ENCODE peak calls at places on chromosome 20, in five cellular contexts. F is CD8-positive, alpha-beta T cell; U is right cardiac atrium; A is lower lobe of right lung; V is sigmoid colon. G is an unnamed sample. For H3K4me1 and H3K27me3, the result is how much of the 10 kb centered on the place peaks cover.

GRCh38 chr20:52294106-52294628 is 102.6 kb upstream of the ZFP64 start:
- DNase-seq in F (no peak), U (no peak), A (no peak), V (no peak), G (no peak)

GRCh38 chr20:38791291-38791690 is 14.2 kb upstream of the PPP1R16B start:
- DNase-seq in F (no peak), U (no peak), A (no peak), V (no peak), G (no peak)

GRCh38 chr20:51083447-51083846 is 60.5 kb upstream of the KCNG1 start:
- DNase-seq in F (no peak), U (no peak), A (no peak), V (no peak), G (no peak)

GRCh38 chr20:63377256-63378114 is 16.3 kb upstream of the CHRNA4 start:
- DNase-seq in F (no peak), U (peak), A (no peak), V (no peak), G (no peak)

GRCh38 chr20:57409316-57409671 is 18.1 kb downstream of the RBM38 start:
- DNase-seq in F (no peak), U (peak), A (no peak), V (no peak), G (no peak)

GRCh38 chr20:25499855-25500434 is 85.4 kb downstream of the NINL start:
- DNase-seq in F (no peak), U (no peak), A (no peak), V (no peak), G (no peak)

GRCh38 chr20:24497851-24498250 is 28.4 kb downstream of the SYNDIG1 start:
- DNase-seq in F (no peak), U (no peak), A (no peak), V (peak), G (no peak)

GRCh38 chr20:6637160-6637579 is 130.3 kb upstream of the BMP2 start:
- DNase-seq in F (no peak), U (no peak), A (no peak), V (no peak), G (no peak)

GRCh38 chr20:51542033-51542893 is at the start of gene NFATC2:
- DNase-seq in F (peak), U (peak), A (peak), V (no peak), G (peak)

GRCh38 chr20:62119591-62120364 is 2.5 kb upstream of the LSM14B start:
- DNase-seq in F (no peak), U (peak), A (peak), V (no peak), G (no peak)

GRCh38 chr20:956330-956951 is 40.3 kb upstream of the ANGPT4 start:
- DNase-seq in F (peak), U (peak), A (peak), V (peak), G (peak)

GRCh38 chr20:12054556-12054955 is 136.9 kb downstream of the BTBD3 start:
- DNase-seq in F (no peak), U (no peak), A (no peak), V (no peak), G (no peak)

GRCh38 chr20:52104546-52105044 is 87.0 kb downstream of the ZFP64 start:
- DNase-seq in F (no peak), U (no peak), A (no peak), V (no peak), G (no peak)

GRCh38 chr20:1274485-1275313 is 8.6 kb downstream of the SNPH start:
- DNase-seq in F (no peak), U (no peak), A (no peak), V (peak), G (no peak)

GRCh38 chr20:31811796-31812728 is 7.1 kb upstream of the MYLK2 start:
- DNase-seq in F (no peak), U (peak), A (no peak), V (no peak), G (no peak)

GRCh38 chr20:19249515-19249914 is 37.1 kb downstream of the SLC24A3 start:
- DNase-seq in F (no peak), U (no peak), A (no peak), V (no peak), G (no peak)

GRCh38 chr20:2387180-2387577 is 6.5 kb downstream of the TGM6 start:
- DNase-seq in F (no peak), U (no peak), A (no peak), V (no peak), G (no peak)

GRCh38 chr20:3449319-3449718 is 21.5 kb upstream of the ATRN start:
- DNase-seq in F (no peak), U (no peak), A (no peak), V (no peak), G (no peak)

DNA sequence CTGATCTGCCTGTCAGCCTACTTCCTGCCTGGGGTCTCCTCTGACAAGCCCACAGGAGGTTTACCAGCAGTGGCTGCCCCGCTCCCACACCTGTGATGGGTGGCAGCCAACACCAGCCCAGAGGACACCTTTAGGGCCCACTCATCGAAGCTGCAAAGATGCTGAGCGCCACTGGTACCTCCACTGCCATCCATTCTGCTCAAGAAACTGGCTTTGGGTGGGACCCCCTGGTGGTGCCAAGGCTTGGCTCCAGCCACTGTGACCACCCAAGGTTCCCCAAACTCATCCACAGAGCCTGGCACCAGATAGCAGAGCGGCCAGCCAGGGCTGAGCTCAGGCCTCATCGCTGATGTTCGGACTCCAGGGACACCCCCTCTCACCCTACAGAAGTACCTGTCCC is 42.5 kb downstream of the PREX1 start:
- DNase-seq in F (no peak), U (no peak), A (no peak), V (peak), G (no peak)
- H3K4me1 ChIP-seq in F (half or more), U (under half), A (half or more), V (under half), G (under half)

GRCh38 chr20:53623127-53623453 is 29.5 kb upstream of the ZNF217 start:
- DNase-seq in F (no peak), U (no peak), A (no peak), V (no peak), G (no peak)
- H3K4me3 ChIP-seq in F (peak), U (peak), A (peak), V (peak), G (peak)

GRCh38 chr20:59411191-59411988 is 111.0 kb downstream of the EDN3 start:
- DNase-seq in F (no peak), U (no peak), A (no peak), V (peak), G (no peak)
- H3K27me3 ChIP-seq in F (under half), U (under half), A (under half), V (under half), G (under half)

GRCh38 chr20:43983359-43983758 is 68.7 kb downstream of the TOX2 start:
- DNase-seq in F (no peak), U (no peak), A (no peak), V (no peak), G (peak)

GRCh38 chr20:43985121-43985520 is 70.5 kb downstream of the TOX2 start:
- DNase-seq in F (no peak), U (no peak), A (no peak), V (no peak), G (no peak)

GRCh38 chr20:43983904-43984361 is 69.3 kb downstream of the TOX2 start:
- DNase-seq in F (no peak), U (no peak), A (no peak), V (no peak), G (no peak)

GRCh38 chr20:43985608-43986316 is 71.1 kb downstream of the TOX2 start:
- DNase-seq in F (no peak), U (no peak), A (no peak), V (no peak), G (no peak)

DNA sequence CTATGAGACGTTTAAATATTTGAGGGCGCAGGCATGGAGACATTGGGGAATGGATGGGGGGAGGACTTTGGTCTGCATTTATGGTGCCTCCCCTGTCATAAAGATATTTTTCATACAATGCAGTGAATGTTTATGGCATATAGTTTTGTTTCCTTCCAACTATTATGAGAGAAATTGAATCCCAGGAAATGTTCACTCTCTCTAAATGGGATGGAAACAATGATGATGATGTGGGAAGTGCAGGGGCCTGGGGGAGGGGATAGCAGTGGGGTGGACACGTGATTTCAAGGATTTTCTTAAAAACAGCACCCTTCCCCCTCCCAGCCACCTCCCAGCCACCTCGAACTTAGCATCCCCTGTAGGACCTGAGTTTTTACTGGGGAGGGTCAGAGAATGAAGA is 69.9 kb downstream of the TOX2 start:
- DNase-seq in F (no peak), U (no peak), A (no peak), V (no peak), G (no peak)
- H3K4me1 ChIP-seq in F (under half), U (under half), A (under half), V (under half), G (under half)

G was measured in HAP-1.